ENCODE peak calls at places on chromosomes 2 and 18, in seven cellular contexts. N is DND-41, P is cardiac fibroblast, C is lower leg skin, A is iris pigment epithelial cell, I is heart right ventricle, V is SK-MEL-5. M is an unnamed sample.

GRCh38 chr2:121455438-121455837 is 75.2 kb upstream of the RNU4ATAC start:
- DNase-seq in V (no peak), P (no peak), C (no peak), N (no peak), I (no peak), A (no peak), M (no peak)

GRCh38 chr18:22277758-22278157 is 108.4 kb downstream of the GATA6 start:
- DNase-seq in I (peak), V (no peak), A (no peak), N (no peak), C (no peak), P (peak), M (no peak)

GRCh38 chr18:48036641-48037421 is 106.4 kb upstream of the SMAD2 start:
- DNase-seq in C (peak), I (no peak), V (no peak), A (no peak), N (no peak), P (peak), M (no peak)

GRCh38 chr2:223865907-223866508 is 28.6 kb upstream of the AP1S3 start:
- DNase-seq in I (no peak), V (no peak), A (peak), N (no peak), C (no peak), P (no peak), M (no peak)

GRCh38 chr2:143397886-143398614 is 268.8 kb downstream of the ARHGAP15 start:
- DNase-seq in A (peak), N (no peak), V (no peak), C (no peak), I (no peak), P (peak), M (peak)

GRCh38 chr2:226179010-226179409 is 620.6 kb downstream of the IRS1 start:
- DNase-seq in A (no peak), N (no peak), I (no peak), P (no peak), C (no peak), V (no peak), M (no peak)

GRCh38 chr2:229096667-229097066 is 174.4 kb downstream of the PID1 start:
- DNase-seq in N (no peak), C (no peak), P (no peak), A (peak), V (no peak), I (no peak), M (peak)

GRCh38 chr2:234081970-234082822 is 31.7 kb downstream of the SPP2 start:
- DNase-seq in C (no peak), V (no peak), I (no peak), A (no peak), N (no peak), P (no peak), M (no peak)

GRCh38 chr2:165795011-165795410 is 964 bp upstream of the GALNT3 start:
- DNase-seq in P (no peak), A (peak), I (no peak), V (no peak), N (no peak), C (no peak), M (peak)

GRCh38 chr2:70140978-70141753 is 49.7 kb downstream of the C2orf42 start:
- DNase-seq in P (peak), C (peak), I (no peak), N (peak), A (peak), V (peak), M (peak)

GRCh38 chr2:178397002-178397605 is 53.9 kb downstream of the PRKRA start:
- DNase-seq in V (peak), A (peak), P (peak), C (no peak), I (no peak), N (no peak), M (peak)

GRCh38 chr2:96815326-96816126 is 542 bp upstream of the CNNM3 start:
- DNase-seq in A (peak), I (no peak), C (no peak), V (no peak), N (no peak), P (peak), M (peak)

GRCh38 chr18:45227004-45227403 is 388.3 kb upstream of the SLC14A2 start:
- DNase-seq in N (no peak), C (no peak), I (no peak), V (no peak), P (peak), A (no peak), M (no peak)

GRCh38 chr2:213101686-213102460 is 49.5 kb downstream of the IKZF2 start:
- DNase-seq in C (no peak), I (no peak), A (no peak), N (no peak), V (no peak), P (no peak), M (no peak)

GRCh38 chr2:126908721-126909177 is 10.1 kb downstream of the TEX51 start:
- DNase-seq in C (peak), P (no peak), A (no peak), N (no peak), I (no peak), V (no peak), M (no peak)